ENCODE peak calls at places on chromosomes 3 and 15, in four cellular contexts. N, W, T and X are unnamed samples.
A peak's percentile ranks its signal among the peaks of the same experiment; 100 is the strongest.

GRCh38 chr3:178058629-178059028 is 477.6 kb upstream of the KCNMB2 start:
- DNase-seq in T (no peak), N (no peak), W (no peak), X (no peak)

GRCh38 chr3:86547697-86548096 is 443.3 kb downstream of the VGLL3 start:
- DNase-seq in N (no peak), T (no peak), W (no peak), X (no peak)

GRCh38 chr3:160091441-160091840 is 102.8 kb downstream of the IL12A start:
- DNase-seq in T (no peak), N (no peak), W (no peak), X (no peak)

GRCh38 chr3:132161608-132162007 is 126.8 kb upstream of the CPNE4 start:
- DNase-seq in W (no peak), T (no peak), N (no peak), X (no peak)

GRCh38 chr3:111963424-111963823 is 15.4 kb upstream of the ABHD10 start:
- DNase-seq in N (no peak), W (no peak), T (no peak), X (no peak)

GRCh38 chr15:82231233-82231632 is 31.3 kb downstream of the EFL1 start:
- DNase-seq in T (no peak), N (no peak), W (no peak), X (no peak)

GRCh38 chr3:161156936-161157335 is 51.8 kb upstream of the B3GALNT1 start:
- DNase-seq in W (no peak), T (no peak), N (no peak), X (no peak)

GRCh38 chr15:26967719-26968269 is 3.2 kb upstream of the GABRG3 start:
- DNase-seq in W (peak; percentile 72), N (no peak), T (no peak), X (no peak)

GRCh38 chr15:25783607-25784131 is 79.5 kb downstream of the ATP10A start:
- DNase-seq in W (peak; percentile 95), N (no peak), T (peak; percentile 23), X (no peak)

GRCh38 chr3:108127301-108127988 is 36.6 kb upstream of the CD47 start:
- DNase-seq in N (no peak), T (peak; percentile 38), W (no peak), X (no peak)

GRCh38 chr3:171162986-171163723 is 136.6 kb upstream of the SLC2A2 start:
- DNase-seq in W (no peak), T (no peak), N (peak; percentile 22), X (no peak)

GRCh38 chr3:109532257-109533216 is 195.2 kb upstream of the DPPA4 start:
- DNase-seq in T (peak; percentile 71), W (peak; percentile 71), N (no peak), X (no peak)

GRCh38 chr3:154971341-154971740 is 108.8 kb upstream of the MME start:
- DNase-seq in N (no peak), W (no peak), T (no peak), X (no peak)

GRCh38 chr3:129936757-129937156 is 37.8 kb upstream of the TRH start:
- DNase-seq in N (no peak), W (no peak), T (peak; percentile 76), X (peak; percentile 31)

GRCh38 chr3:81443948-81444347 is 317.5 kb downstream of the GBE1 start:
- DNase-seq in N (no peak), W (no peak), T (no peak), X (no peak)

GRCh38 chr3:59451041-59451763 is 401.4 kb upstream of the CFAP20DC start:
- DNase-seq in T (peak; percentile 40), N (peak; percentile 64), W (no peak), X (no peak)

GRCh38 chr3:149339931-149340309 is 6.5 kb upstream of the TM4SF18 start:
- DNase-seq in W (no peak), T (no peak), N (no peak), X (peak; percentile 98)

GRCh38 chr3:20099020-20099539 is 58.8 kb downstream of the KAT2B start:
- DNase-seq in T (no peak), N (no peak), W (no peak), X (no peak)

GRCh38 chr3:197975311-197975710 is 15.3 kb downstream of the LMLN start:
- DNase-seq in T (no peak), N (no peak), W (no peak), X (no peak)

GRCh38 chr3:187104342-187104741 is 35.0 kb downstream of the RPL39L start:
- DNase-seq in T (no peak), N (no peak), W (no peak), X (no peak)

GRCh38 chr15:58292761-58293175 is 139.0 kb upstream of the LIPC start:
- DNase-seq in W (no peak), N (no peak), T (no peak), X (no peak)

GRCh38 chr3:177220136-177220974 is 23.1 kb upstream of the TBL1XR1 start:
- DNase-seq in W (no peak), N (no peak), T (no peak), X (no peak)

GRCh38 chr3:17846466-17846865 is 104.0 kb upstream of the TBC1D5 start:
- DNase-seq in W (no peak), N (no peak), T (no peak), X (no peak)

GRCh38 chr3:130759692-130760338 is 13.2 kb upstream of the PIK3R4 start:
- DNase-seq in W (no peak), T (peak; percentile 80), N (peak; percentile 26), X (no peak)

GRCh38 chr15:66178531-66178910 is 75.0 kb downstream of the MEGF11 start:
- DNase-seq in W (no peak), T (no peak), N (no peak), X (no peak)

GRCh38 chr3:13846716-13847570 is 32.9 kb downstream of the WNT7A start:
- DNase-seq in N (no peak), T (no peak), W (no peak), X (no peak)

GRCh38 chr3:168956087-168956486 is 707.4 kb downstream of the MECOM start:
- DNase-seq in W (no peak), T (no peak), N (no peak), X (no peak)

GRCh38 chr3:4533489-4534443 is 40.6 kb downstream of the ITPR1 start:
- DNase-seq in T (no peak), N (no peak), W (no peak), X (no peak)

GRCh38 chr15:90212221-90213079 is 11.3 kb downstream of the SEMA4B start:
- DNase-seq in W (no peak), N (no peak), T (no peak), X (no peak)

GRCh38 chr3:25572919-25573385 is 91.8 kb downstream of the TOP2B start:
- DNase-seq in N (no peak), W (no peak), T (no peak), X (no peak)

GRCh38 chr15:36414670-36415069 is 164.8 kb upstream of the CDIN1 start:
- DNase-seq in W (no peak), T (no peak), N (no peak), X (no peak)

GRCh38 chr3:4584537-4585249 is 91.5 kb downstream of the ITPR1 start:
- DNase-seq in T (peak; percentile 31), W (no peak), N (no peak), X (no peak)

GRCh38 chr15:47218295-47218694 is 499.0 kb upstream of the SEMA6D start:
- DNase-seq in W (no peak), N (no peak), T (no peak), X (no peak)